ENCODE peak calls at places on chromosome 17, in eight cellular contexts. One of them, this sample, is unnamed.

GRCh38 chr17:78133179-78133951 is 2.8 kb downstream of the TMC8 start:
- DNase-seq in left lung: peak
- DNase-seq in ELR: no peak
- DNase-seq in small intestine: no peak
- DNase-seq in epithelial cell of esophagus: no peak
- DNase-seq in cardiac muscle cell: no peak
- DNase-seq in HuH-7.5: no peak
- DNase-seq in suprapubic skin: no peak
- DNase-seq in this sample: no peak

GRCh38 chr17:82528484-82529265 is 9.1 kb downstream of the FOXK2 start:
- DNase-seq in left lung: peak
- DNase-seq in ELR: peak
- DNase-seq in small intestine: peak
- DNase-seq in epithelial cell of esophagus: peak
- DNase-seq in cardiac muscle cell: no peak
- DNase-seq in HuH-7.5: no peak
- DNase-seq in suprapubic skin: no peak
- DNase-seq in this sample: peak

GRCh38 chr17:37219876-37220608 is 155.7 kb upstream of the C17orf78 start:
- DNase-seq in left lung: no peak
- DNase-seq in ELR: no peak
- DNase-seq in small intestine: no peak
- DNase-seq in epithelial cell of esophagus: no peak
- DNase-seq in cardiac muscle cell: no peak
- DNase-seq in HuH-7.5: no peak
- DNase-seq in suprapubic skin: no peak
- DNase-seq in this sample: no peak

GRCh38 chr17:48374650-48375230 is 55.3 kb downstream of the SKAP1 start:
- DNase-seq in left lung: no peak
- DNase-seq in ELR: peak
- DNase-seq in small intestine: peak
- DNase-seq in epithelial cell of esophagus: peak
- DNase-seq in cardiac muscle cell: peak
- DNase-seq in HuH-7.5: peak
- DNase-seq in suprapubic skin: no peak
- DNase-seq in this sample: no peak

GRCh38 chr17:37488009-37488604 is 1.6 kb upstream of the DUSP14 start:
- DNase-seq in left lung: no peak
- DNase-seq in ELR: peak
- DNase-seq in small intestine: peak
- DNase-seq in epithelial cell of esophagus: peak
- DNase-seq in cardiac muscle cell: peak
- DNase-seq in HuH-7.5: peak
- DNase-seq in suprapubic skin: no peak
- DNase-seq in this sample: no peak

GRCh38 chr17:80833952-80834895 is 157.4 kb upstream of the CHMP6 start:
- DNase-seq in left lung: peak
- DNase-seq in ELR: peak
- DNase-seq in small intestine: no peak
- DNase-seq in epithelial cell of esophagus: no peak
- DNase-seq in cardiac muscle cell: no peak
- DNase-seq in HuH-7.5: no peak
- DNase-seq in suprapubic skin: peak
- DNase-seq in this sample: no peak

GRCh38 chr17:70394430-70394829 is 225.1 kb downstream of the KCNJ2 start:
- DNase-seq in left lung: no peak
- DNase-seq in ELR: no peak
- DNase-seq in small intestine: no peak
- DNase-seq in epithelial cell of esophagus: no peak
- DNase-seq in cardiac muscle cell: no peak
- DNase-seq in HuH-7.5: no peak
- DNase-seq in suprapubic skin: no peak
- DNase-seq in this sample: no peak

GRCh38 chr17:38733315-38734234 is 3.4 kb downstream of the CISD3 start:
- DNase-seq in left lung: no peak
- DNase-seq in ELR: peak
- DNase-seq in small intestine: no peak
- DNase-seq in epithelial cell of esophagus: no peak
- DNase-seq in cardiac muscle cell: no peak
- DNase-seq in HuH-7.5: peak
- DNase-seq in suprapubic skin: no peak
- DNase-seq in this sample: no peak

GRCh38 chr17:74864866-74865395 is 5.2 kb upstream of the GRIN2C start:
- DNase-seq in left lung: peak
- DNase-seq in ELR: peak
- DNase-seq in small intestine: peak
- DNase-seq in epithelial cell of esophagus: peak
- DNase-seq in cardiac muscle cell: peak
- DNase-seq in HuH-7.5: peak
- DNase-seq in suprapubic skin: no peak
- DNase-seq in this sample: no peak

GRCh38 chr17:82366749-82367148 is 4.8 kb upstream of the UTS2R start:
- DNase-seq in left lung: no peak
- DNase-seq in ELR: no peak
- DNase-seq in small intestine: peak
- DNase-seq in epithelial cell of esophagus: peak
- DNase-seq in cardiac muscle cell: no peak
- DNase-seq in HuH-7.5: no peak
- DNase-seq in suprapubic skin: no peak
- DNase-seq in this sample: peak